ENCODE peak calls at places on chromosome 22, in seven cellular contexts. One of them, this sample, is unnamed.

GRCh38 chr22:45872659-45873263 is 104.2 kb downstream of the WNT7B start:
- DNase-seq in HL-60: no peak
- DNase-seq in fibroblast of lung: no peak
- DNase-seq in neuronal stem cell: no peak
- DNase-seq in ovary: no peak
- DNase-seq in A549: no peak
- DNase-seq in PC-9: no peak
- DNase-seq in this sample: no peak

GRCh38 chr22:49724893-49725489 is 102.7 kb downstream of the BRD1 start:
- DNase-seq in PC-9: peak; percentile 59
- DNase-seq in A549: peak; percentile 49
- DNase-seq in fibroblast of lung: peak; percentile 16
- DNase-seq in neuronal stem cell: peak; percentile 67
- DNase-seq in HL-60: peak; percentile 76
- DNase-seq in ovary: no peak
- DNase-seq in this sample: no peak

GRCh38 chr22:48856308-48856615 is 971.4 kb downstream of the BRD1 start:
- DNase-seq in A549: no peak
- DNase-seq in neuronal stem cell: no peak
- DNase-seq in PC-9: no peak
- DNase-seq in HL-60: no peak
- DNase-seq in fibroblast of lung: no peak
- DNase-seq in ovary: no peak
- DNase-seq in this sample: no peak

GRCh38 chr22:49267996-49268395 is 559.7 kb downstream of the BRD1 start:
- DNase-seq in fibroblast of lung: no peak
- DNase-seq in ovary: no peak
- DNase-seq in A549: no peak
- DNase-seq in neuronal stem cell: no peak
- DNase-seq in HL-60: no peak
- DNase-seq in PC-9: no peak
- DNase-seq in this sample: no peak

GRCh38 chr22:46110215-46110614 is 40.1 kb upstream of the PPARA start:
- DNase-seq in PC-9: peak; percentile 53
- DNase-seq in ovary: no peak
- DNase-seq in HL-60: no peak
- DNase-seq in fibroblast of lung: peak; percentile 62
- DNase-seq in neuronal stem cell: no peak
- DNase-seq in A549: no peak
- DNase-seq in this sample: no peak

GRCh38 chr22:45284705-45285305 is at the start of gene UPK3A:
- DNase-seq in fibroblast of lung: no peak
- DNase-seq in A549: no peak
- DNase-seq in HL-60: no peak
- DNase-seq in ovary: peak; percentile 41
- DNase-seq in neuronal stem cell: peak; percentile 64
- DNase-seq in PC-9: peak; percentile 90
- DNase-seq in this sample: no peak

GRCh38 chr22:29947410-29948387 is 64.7 kb downstream of the MTMR3 start:
- DNase-seq in ovary: no peak
- DNase-seq in neuronal stem cell: no peak
- DNase-seq in HL-60: no peak
- DNase-seq in PC-9: no peak
- DNase-seq in A549: no peak
- DNase-seq in fibroblast of lung: peak; percentile 72
- DNase-seq in this sample: no peak

GRCh38 chr22:45006873-45007246 is 2.9 kb downstream of the PHF21B start:
- DNase-seq in A549: no peak
- DNase-seq in neuronal stem cell: no peak
- DNase-seq in ovary: peak; percentile 55
- DNase-seq in HL-60: no peak
- DNase-seq in fibroblast of lung: no peak
- DNase-seq in PC-9: no peak
- DNase-seq in this sample: no peak

GRCh38 chr22:22698263-22698750 is 53.9 kb downstream of the GGTLC2 start:
- DNase-seq in PC-9: no peak
- DNase-seq in ovary: no peak
- DNase-seq in fibroblast of lung: no peak
- DNase-seq in HL-60: no peak
- DNase-seq in neuronal stem cell: no peak
- DNase-seq in A549: no peak
- DNase-seq in this sample: no peak

GRCh38 chr22:46149493-46149997 is 781 bp upstream of the PPARA start:
- DNase-seq in neuronal stem cell: peak; percentile 48
- DNase-seq in A549: no peak
- DNase-seq in ovary: peak; percentile 56
- DNase-seq in HL-60: peak; percentile 29
- DNase-seq in fibroblast of lung: no peak
- DNase-seq in PC-9: peak; percentile 63
- DNase-seq in this sample: no peak

GRCh38 chr22:49453816-49454215 is 373.9 kb downstream of the BRD1 start:
- DNase-seq in fibroblast of lung: no peak
- DNase-seq in neuronal stem cell: no peak
- DNase-seq in HL-60: no peak
- DNase-seq in A549: no peak
- DNase-seq in ovary: no peak
- DNase-seq in PC-9: no peak
- DNase-seq in this sample: no peak

GRCh38 chr22:49365910-49366309 is 461.8 kb downstream of the BRD1 start:
- DNase-seq in HL-60: no peak
- DNase-seq in fibroblast of lung: no peak
- DNase-seq in PC-9: no peak
- DNase-seq in ovary: no peak
- DNase-seq in neuronal stem cell: no peak
- DNase-seq in A549: no peak
- DNase-seq in this sample: no peak

GRCh38 chr22:48853627-48854240 is 973.9 kb downstream of the BRD1 start:
- DNase-seq in neuronal stem cell: no peak
- DNase-seq in PC-9: no peak
- DNase-seq in HL-60: no peak
- DNase-seq in ovary: no peak
- DNase-seq in A549: no peak
- DNase-seq in fibroblast of lung: no peak
- DNase-seq in this sample: no peak

GRCh38 chr22:22346401-22347107 is 102.0 kb downstream of the VPREB1 start:
- DNase-seq in neuronal stem cell: no peak
- DNase-seq in HL-60: no peak
- DNase-seq in PC-9: no peak
- DNase-seq in fibroblast of lung: no peak
- DNase-seq in A549: no peak
- DNase-seq in ovary: no peak
- DNase-seq in this sample: no peak

GRCh38 chr22:33421859-33422258 is 363.7 kb upstream of the SYN3 start:
- DNase-seq in HL-60: no peak
- DNase-seq in fibroblast of lung: no peak
- DNase-seq in neuronal stem cell: no peak
- DNase-seq in PC-9: no peak
- DNase-seq in A549: no peak
- DNase-seq in ovary: no peak
- DNase-seq in this sample: no peak
- H3K27ac ChIP-seq in HL-60: no peak overlapping the region
- H3K27ac ChIP-seq in fibroblast of lung: no peak overlapping the region
- H3K27ac ChIP-seq in neuronal stem cell: no peak overlapping the region
- H3K27ac ChIP-seq in PC-9: no peak overlapping the region
- H3K27ac ChIP-seq in A549: no peak overlapping the region
- H3K27ac ChIP-seq in ovary: no peak overlapping the region
- H3K27ac ChIP-seq in this sample: no peak overlapping the region

GRCh38 chr22:42991010-42991651 is 23.8 kb downstream of the PACSIN2 start:
- DNase-seq in PC-9: no peak
- DNase-seq in neuronal stem cell: no peak
- DNase-seq in fibroblast of lung: peak; percentile 93
- DNase-seq in A549: peak; percentile 58
- DNase-seq in ovary: no peak
- DNase-seq in HL-60: no peak
- DNase-seq in this sample: no peak

GRCh38 chr22:42993651-42994275 is 21.2 kb downstream of the PACSIN2 start:
- DNase-seq in ovary: no peak
- DNase-seq in fibroblast of lung: peak; percentile 72
- DNase-seq in neuronal stem cell: no peak
- DNase-seq in HL-60: peak; percentile 66
- DNase-seq in PC-9: no peak
- DNase-seq in A549: peak; percentile 73
- DNase-seq in this sample: no peak

GRCh38 chr22:42992092-42992491 is 22.9 kb downstream of the PACSIN2 start:
- DNase-seq in fibroblast of lung: no peak
- DNase-seq in PC-9: no peak
- DNase-seq in A549: no peak
- DNase-seq in HL-60: no peak
- DNase-seq in neuronal stem cell: no peak
- DNase-seq in ovary: no peak
- DNase-seq in this sample: no peak

GRCh38 chr22:42994276-42994916 is 20.6 kb downstream of the PACSIN2 start:
- DNase-seq in fibroblast of lung: no peak
- DNase-seq in neuronal stem cell: no peak
- DNase-seq in A549: no peak
- DNase-seq in HL-60: no peak
- DNase-seq in ovary: no peak
- DNase-seq in PC-9: no peak
- DNase-seq in this sample: no peak

DNA sequence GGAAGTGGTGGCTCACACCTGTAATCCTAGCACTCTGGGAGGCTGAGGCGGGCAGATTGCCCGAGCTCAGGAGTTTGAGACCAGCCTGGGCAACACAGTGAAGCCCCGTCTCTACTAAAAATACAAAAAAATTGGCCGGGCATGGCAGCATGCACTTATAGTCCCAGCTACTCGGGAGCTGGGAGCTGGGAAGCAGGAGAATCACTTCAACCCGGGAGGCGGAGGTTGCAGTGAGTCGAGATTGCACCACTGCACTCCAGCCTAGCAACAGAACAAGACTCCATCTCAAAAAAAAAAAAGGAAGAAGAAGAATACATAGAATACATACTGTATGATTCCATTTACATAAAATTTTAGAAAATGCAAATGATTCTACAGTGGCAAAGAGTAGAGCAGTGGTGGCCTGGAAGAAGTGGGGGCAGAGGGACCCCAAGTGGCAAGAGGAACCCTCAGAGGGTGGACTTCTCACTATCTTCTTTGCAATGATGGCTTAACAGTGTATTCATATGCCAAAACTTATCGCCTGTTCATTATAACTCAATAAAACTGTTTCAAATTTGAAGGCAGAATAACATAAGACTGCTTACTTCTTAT is 22.0 kb downstream of the PACSIN2 start:
- DNase-seq in ovary: no peak
- DNase-seq in fibroblast of lung: no peak
- DNase-seq in neuronal stem cell: no peak
- DNase-seq in A549: no peak
- DNase-seq in HL-60: peak; percentile 35
- DNase-seq in PC-9: no peak
- DNase-seq in this sample: no peak
- H3K27ac ChIP-seq in ovary: no peak overlapping the region
- H3K27ac ChIP-seq in fibroblast of lung: no peak overlapping the region
- H3K27ac ChIP-seq in neuronal stem cell: no peak overlapping the region
- H3K27ac ChIP-seq in A549: peak overlapping the region; percentile 95
- H3K27ac ChIP-seq in HL-60: peak overlapping the region; percentile 91
- H3K27ac ChIP-seq in PC-9: peak overlapping the region; percentile 98
- H3K27ac ChIP-seq in this sample: no peak overlapping the region

DNA sequence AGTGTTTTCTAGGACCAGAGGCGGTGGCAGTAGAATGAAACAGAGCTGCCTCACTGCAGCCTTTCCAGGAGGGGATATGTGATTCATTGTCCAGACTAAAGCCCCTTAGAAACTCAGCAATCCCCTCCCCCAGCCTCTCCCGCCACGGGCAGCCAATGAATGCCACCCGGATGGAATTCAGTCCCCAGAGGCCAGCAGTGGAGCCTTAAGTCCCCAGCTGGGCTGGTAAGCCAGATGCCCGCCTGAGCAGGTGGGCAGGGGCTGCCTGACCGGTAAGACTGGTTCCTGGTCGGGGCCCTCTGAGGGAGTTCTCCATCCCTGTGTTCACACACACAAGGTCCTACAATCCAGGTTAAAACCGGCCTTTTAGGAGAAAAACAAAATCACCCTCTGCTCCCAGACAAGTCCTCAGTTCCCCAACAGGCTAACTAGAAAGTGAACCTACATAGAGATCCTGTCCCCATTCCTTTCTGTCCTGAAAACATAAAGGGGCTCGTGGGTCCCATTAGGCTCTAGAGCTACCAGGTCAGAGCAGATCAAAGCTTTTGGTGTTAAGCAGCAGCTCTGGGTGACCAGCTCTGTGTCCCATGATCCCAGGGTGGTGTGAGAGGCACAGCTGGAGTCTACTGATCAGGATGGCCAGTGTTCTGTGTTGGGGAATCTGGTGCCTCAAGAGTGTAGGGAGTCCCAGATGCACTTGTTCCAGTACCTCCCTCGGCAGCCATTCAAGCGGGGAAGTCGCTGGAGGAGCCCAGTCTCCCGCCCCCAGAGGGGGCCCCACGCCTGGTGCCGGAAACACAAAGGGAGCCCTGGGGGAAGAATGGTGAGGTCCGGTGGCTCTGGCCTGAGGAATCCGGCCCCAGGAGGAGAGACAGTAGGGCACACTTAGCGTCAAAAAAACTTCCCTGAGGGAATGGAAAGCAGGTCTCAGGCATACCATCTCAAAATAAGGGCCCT is 2.6 kb downstream of the PATZ1 start:
- DNase-seq in HL-60: peak; percentile 68
- DNase-seq in neuronal stem cell: peak; percentile 74
- DNase-seq in fibroblast of lung: no peak
- DNase-seq in A549: no peak
- DNase-seq in ovary: peak; percentile 66
- DNase-seq in PC-9: peak; percentile 90
- DNase-seq in this sample: no peak
- H3K27ac ChIP-seq in HL-60: peak overlapping the region; percentile 75
- H3K27ac ChIP-seq in neuronal stem cell: peak overlapping the region; percentile 91
- H3K27ac ChIP-seq in fibroblast of lung: no peak overlapping the region
- H3K27ac ChIP-seq in A549: peak overlapping the region; percentile 12
- H3K27ac ChIP-seq in ovary: peak overlapping the region; percentile 47
- H3K27ac ChIP-seq in PC-9: peak overlapping the region; percentile 72
- H3K27ac ChIP-seq in this sample: peak overlapping the region; percentile 5

GRCh38 chr22:25364736-25365241 is 145.3 kb downstream of the CRYBB2 start:
- DNase-seq in neuronal stem cell: no peak
- DNase-seq in fibroblast of lung: no peak
- DNase-seq in HL-60: peak; percentile 32
- DNase-seq in PC-9: no peak
- DNase-seq in ovary: no peak
- DNase-seq in A549: no peak
- DNase-seq in this sample: no peak
- H3K27ac ChIP-seq in neuronal stem cell: no peak overlapping the region
- H3K27ac ChIP-seq in fibroblast of lung: no peak overlapping the region
- H3K27ac ChIP-seq in HL-60: no peak overlapping the region
- H3K27ac ChIP-seq in PC-9: no peak overlapping the region
- H3K27ac ChIP-seq in ovary: no peak overlapping the region
- H3K27ac ChIP-seq in A549: peak overlapping the region; percentile 39
- H3K27ac ChIP-seq in this sample: no peak overlapping the region

DNA sequence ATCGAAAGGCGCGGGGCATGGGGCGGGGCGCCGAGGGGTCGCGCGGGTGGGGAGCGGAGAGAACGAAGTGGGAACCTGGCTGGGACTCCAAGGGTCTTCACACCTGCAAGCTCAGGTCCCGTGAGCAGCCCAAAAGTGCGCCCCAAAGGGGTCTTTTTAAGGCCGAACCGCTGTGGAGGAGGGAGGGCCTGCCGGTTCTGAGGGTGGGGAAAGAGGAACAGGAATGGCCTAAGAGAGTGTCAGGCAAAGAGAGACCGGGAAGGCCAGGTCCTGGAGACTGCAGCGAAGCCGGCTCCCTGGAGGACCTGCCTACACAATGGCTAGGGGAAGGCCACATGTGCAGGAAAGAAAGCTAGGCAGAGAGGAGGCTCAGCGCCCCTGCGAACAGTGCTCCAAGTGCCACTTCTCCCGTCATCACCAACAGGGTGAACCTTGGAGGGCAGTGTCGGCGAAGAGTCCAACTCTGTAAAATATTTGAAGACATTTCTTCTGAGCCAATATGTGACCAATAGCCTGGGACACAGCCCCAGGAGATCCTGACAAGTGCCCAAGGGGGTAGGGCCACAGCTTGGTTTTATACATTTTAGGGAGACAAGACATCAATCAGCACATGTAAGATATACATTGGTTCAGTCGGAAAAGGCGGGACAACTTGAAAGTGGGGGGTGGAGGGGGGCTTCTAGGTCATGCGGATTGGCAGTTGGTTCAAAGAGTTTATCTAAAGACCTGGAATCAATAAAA is 710 bp upstream of the DGCR2 start:
- DNase-seq in ovary: no peak
- DNase-seq in A549: no peak
- DNase-seq in neuronal stem cell: no peak
- DNase-seq in HL-60: no peak
- DNase-seq in PC-9: no peak
- DNase-seq in fibroblast of lung: peak; percentile 17
- DNase-seq in this sample: no peak
- H3K27ac ChIP-seq in ovary: peak overlapping the region; percentile 45
- H3K27ac ChIP-seq in A549: peak overlapping the region; percentile 79
- H3K27ac ChIP-seq in neuronal stem cell: peak overlapping the region; percentile 72
- H3K27ac ChIP-seq in HL-60: no peak overlapping the region
- H3K27ac ChIP-seq in PC-9: no peak overlapping the region
- H3K27ac ChIP-seq in fibroblast of lung: no peak overlapping the region
- H3K27ac ChIP-seq in this sample: no peak overlapping the region

This sample was measured in epithelial cell of prostate.